ENCODE peak calls at places on chromosomes 7 and 10, in six cellular contexts. I is Panc1, J is breast epithelium, Y is HCT116, O is H1, F is sigmoid colon. R is an unnamed sample.

GRCh38 chr7:112654322-112655216 is 135.6 kb downstream of the TMEM168 start:
- DNase-seq in I (no peak), J (no peak), Y (no peak), O (no peak), F (no peak), R (no peak)

GRCh38 chr7:7210475-7211237 is 28.3 kb downstream of the C1GALT1 start:
- DNase-seq in I (no peak), J (no peak), Y (no peak), O (peak), F (no peak), R (no peak)

GRCh38 chr7:70738080-70738479 is 393.9 kb upstream of the GALNT17 start:
- DNase-seq in I (no peak), J (peak), Y (no peak), O (no peak), F (no peak), R (no peak)

GRCh38 chr10:121553861-121554264 is 44.4 kb downstream of the FGFR2 start:
- DNase-seq in I (no peak), J (no peak), Y (peak), O (no peak), F (no peak), R (no peak)

GRCh38 chr10:70905071-70906021 is 17.0 kb upstream of the PCBD1 start:
- DNase-seq in I (no peak), J (no peak), Y (no peak), O (no peak), F (peak), R (peak)

GRCh38 chr7:90804370-90804769 is 208.2 kb downstream of the CDK14 start:
- DNase-seq in I (no peak), J (no peak), Y (no peak), O (no peak), F (no peak), R (no peak)

GRCh38 chr7:179948-180694 is 12.2 kb upstream of the FAM20C start:
- DNase-seq in I (no peak), J (no peak), Y (no peak), O (no peak), F (peak), R (no peak)

GRCh38 chr10:43904301-43904700 is 255.6 kb upstream of the ZNF32 start:
- DNase-seq in I (no peak), J (no peak), Y (peak), O (no peak), F (no peak), R (no peak)

GRCh38 chr7:132518839-132519173 is 57.5 kb downstream of the PLXNA4 start:
- DNase-seq in I (no peak), J (no peak), Y (no peak), O (no peak), F (no peak), R (no peak)

DNA sequence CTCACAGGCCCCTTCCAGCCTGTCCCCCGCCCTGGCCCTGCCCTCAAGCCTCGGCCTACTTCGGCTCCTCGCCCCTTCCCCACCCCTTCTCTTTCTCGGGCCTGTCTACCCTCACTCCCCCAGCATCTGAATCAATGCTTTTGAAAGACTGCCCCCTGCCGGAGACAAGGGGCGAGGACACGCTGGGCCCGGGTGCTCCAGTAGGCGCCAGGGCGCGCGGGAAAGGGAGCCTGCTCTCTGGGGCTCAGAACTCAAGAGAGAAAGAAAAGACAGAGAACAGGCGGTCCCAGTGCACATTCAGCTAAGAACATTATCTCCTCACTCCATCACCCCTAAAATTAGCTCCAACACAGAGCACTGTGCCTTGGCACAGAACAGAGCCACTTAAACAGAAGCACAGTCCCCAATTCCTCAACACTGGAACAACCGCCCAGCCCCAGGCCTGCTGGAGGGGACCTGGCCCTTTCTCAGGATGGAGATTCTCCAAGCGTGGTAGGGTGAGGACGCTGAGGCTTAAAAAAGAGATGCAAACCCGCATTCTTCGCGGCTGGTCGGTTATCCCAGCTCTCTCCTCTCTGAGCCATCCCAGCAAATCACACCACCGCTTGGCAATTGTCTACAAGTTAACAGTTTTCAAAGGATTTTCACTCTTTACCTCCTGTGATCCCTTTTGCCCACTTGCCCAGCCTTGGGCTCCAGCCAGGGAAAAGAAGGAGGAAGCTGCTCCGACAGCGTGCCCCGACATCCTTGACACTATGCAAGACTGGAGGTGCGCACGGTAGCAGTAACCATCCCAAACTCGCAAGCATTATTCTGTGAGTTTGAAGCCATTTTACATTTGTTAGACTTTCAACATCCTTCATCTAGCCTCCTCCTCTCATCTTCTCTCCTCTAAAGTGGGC is 2.1 kb downstream of the GIGYF1 start:
- DNase-seq in I (no peak), J (peak), Y (no peak), O (peak), F (peak), R (peak)
- TF ChIP-seq POLR2AphosphoS5 in I (no peak), J (no peak), Y (peak), O (no peak), F (no peak), R (peak)

GRCh38 chr10:88989423-88989822 is 1.2 kb upstream of the FAS start:
- DNase-seq in I (no peak), J (no peak), Y (no peak), O (no peak), F (no peak), R (no peak)

GRCh38 chr10:88984525-88984924 is 6.1 kb upstream of the FAS start:
- DNase-seq in I (no peak), J (no peak), Y (no peak), O (no peak), F (no peak), R (no peak)

GRCh38 chr10:88987243-88987726 is 3.3 kb upstream of the FAS start:
- DNase-seq in I (no peak), J (no peak), Y (no peak), O (no peak), F (no peak), R (no peak)

GRCh38 chr10:88987840-88988239 is 2.8 kb upstream of the FAS start:
- DNase-seq in I (no peak), J (no peak), Y (no peak), O (no peak), F (no peak), R (no peak)

DNA sequence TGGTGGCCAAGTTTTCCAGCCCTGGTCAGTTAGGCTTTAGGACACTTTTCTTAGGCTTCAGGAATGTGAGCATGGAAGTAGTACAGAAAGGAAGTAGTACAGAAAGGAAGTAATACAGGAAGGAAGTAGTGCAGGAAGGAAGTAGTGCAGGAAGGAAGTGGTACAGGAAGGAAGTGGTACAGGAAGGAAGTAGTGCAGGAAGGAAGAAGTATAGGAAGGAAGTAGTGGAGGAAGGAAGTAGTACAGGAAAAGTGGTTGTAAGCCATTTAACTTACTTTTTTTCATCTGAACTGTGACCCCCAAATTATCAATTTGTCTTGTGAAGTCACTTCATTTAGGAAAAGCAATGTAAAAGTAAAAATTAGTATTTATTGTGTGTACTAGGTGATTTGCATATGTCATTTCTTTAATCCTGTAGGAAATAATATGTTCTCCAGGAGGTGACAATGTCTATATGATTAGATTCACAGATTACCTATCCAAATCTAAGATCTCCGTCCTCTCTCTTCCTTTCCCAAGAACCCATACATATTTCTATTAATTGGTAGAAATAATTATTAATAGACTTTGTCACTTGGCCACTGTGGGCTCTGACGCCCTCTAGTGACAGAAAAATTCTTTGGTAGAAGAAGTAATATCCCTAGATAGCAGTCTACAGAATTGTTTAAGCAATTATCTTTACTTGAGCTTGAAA is 3.9 kb upstream of the FAS start:
- DNase-seq in I (no peak), J (no peak), Y (no peak), O (no peak), F (no peak), R (no peak)
- TF ChIP-seq CTCF in I (peak), J (peak), Y (peak), O (peak), F (peak), R (peak)

GRCh38 chr10:95282115-95282514 is 8.7 kb downstream of the PDLIM1 start:
- DNase-seq in I (no peak), J (no peak), Y (no peak), O (no peak), F (no peak), R (no peak)

GRCh38 chr10:95281206-95281605 is 9.6 kb downstream of the PDLIM1 start:
- DNase-seq in I (no peak), J (no peak), Y (no peak), O (no peak), F (no peak), R (no peak)

GRCh38 chr10:95279042-95279820 is 11.6 kb downstream of the PDLIM1 start:
- DNase-seq in I (no peak), J (no peak), Y (no peak), O (no peak), F (no peak), R (no peak)

GRCh38 chr10:95278061-95278988 is 12.5 kb downstream of the PDLIM1 start:
- DNase-seq in I (no peak), J (no peak), Y (no peak), O (no peak), F (peak), R (no peak)

DNA sequence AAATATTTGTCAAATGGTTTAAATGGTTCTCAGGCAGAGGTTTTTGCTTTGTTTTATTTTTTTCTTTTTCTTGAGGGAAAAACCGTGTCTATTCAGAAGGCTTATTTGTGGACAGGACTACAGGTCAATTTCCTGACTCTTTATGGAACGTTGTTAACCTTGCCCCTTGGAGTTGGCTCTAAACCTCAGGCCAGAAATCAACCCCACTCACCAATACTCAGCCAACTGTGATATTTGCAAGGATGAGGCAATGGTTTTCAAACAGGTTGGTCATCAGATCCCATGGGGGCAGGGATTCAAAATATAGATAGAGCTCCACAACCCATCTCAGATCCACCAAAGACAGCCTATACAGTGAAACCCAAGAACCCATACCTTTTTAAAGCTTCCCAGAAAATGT is 10.2 kb downstream of the PDLIM1 start:
- DNase-seq in I (no peak), J (no peak), Y (no peak), O (no peak), F (no peak), R (no peak)
- TF ChIP-seq POLR2AphosphoS5 in I (no peak), J (no peak), Y (no peak), O (no peak), F (no peak), R (no peak)

DNA sequence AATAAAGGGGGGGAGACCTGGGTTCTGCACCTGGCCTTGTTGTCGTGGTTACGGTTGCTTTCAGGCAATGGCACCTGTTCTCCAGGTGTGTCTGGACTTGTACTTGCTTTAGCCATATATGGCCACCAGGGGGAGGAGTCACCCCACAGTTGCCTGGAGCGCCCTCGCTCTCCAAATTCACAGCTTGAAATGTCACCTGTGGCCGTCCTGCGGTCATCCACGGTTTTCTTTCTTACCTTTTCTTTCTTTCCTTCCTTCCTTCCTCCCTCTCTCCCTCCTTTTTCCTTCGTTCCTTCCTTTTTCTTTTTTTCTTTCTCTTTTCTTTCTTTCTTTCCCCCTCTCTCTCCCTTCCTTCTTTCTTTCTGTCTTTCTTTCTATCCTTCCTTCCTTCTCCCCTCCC is 157.2 kb upstream of the ZNF92 start:
- DNase-seq in I (peak), J (peak), Y (peak), O (peak), F (no peak), R (peak)
- TF ChIP-seq CTCF in I (peak), J (peak), Y (peak), O (peak), F (no peak), R (peak)

GRCh38 chr7:26155531-26156375 is 3.8 kb downstream of the NFE2L3 start:
- DNase-seq in I (no peak), J (no peak), Y (no peak), O (no peak), F (no peak), R (no peak)

GRCh38 chr7:26159243-26159642 is 7.2 kb downstream of the NFE2L3 start:
- DNase-seq in I (no peak), J (no peak), Y (no peak), O (no peak), F (no peak), R (no peak)

GRCh38 chr7:26157520-26158105 is 5.6 kb downstream of the NFE2L3 start:
- DNase-seq in I (no peak), J (no peak), Y (no peak), O (no peak), F (no peak), R (no peak)

GRCh38 chr7:26153823-26154783 is 2.1 kb downstream of the NFE2L3 start:
- DNase-seq in I (no peak), J (no peak), Y (no peak), O (peak), F (no peak), R (no peak)

GRCh38 chr7:26156454-26157365 is 4.7 kb downstream of the NFE2L3 start:
- DNase-seq in I (no peak), J (no peak), Y (peak), O (no peak), F (no peak), R (no peak)
- TF ChIP-seq POLR2AphosphoS5 in I (peak), J (no peak), Y (no peak), O (no peak), F (no peak), R (no peak)

DNA sequence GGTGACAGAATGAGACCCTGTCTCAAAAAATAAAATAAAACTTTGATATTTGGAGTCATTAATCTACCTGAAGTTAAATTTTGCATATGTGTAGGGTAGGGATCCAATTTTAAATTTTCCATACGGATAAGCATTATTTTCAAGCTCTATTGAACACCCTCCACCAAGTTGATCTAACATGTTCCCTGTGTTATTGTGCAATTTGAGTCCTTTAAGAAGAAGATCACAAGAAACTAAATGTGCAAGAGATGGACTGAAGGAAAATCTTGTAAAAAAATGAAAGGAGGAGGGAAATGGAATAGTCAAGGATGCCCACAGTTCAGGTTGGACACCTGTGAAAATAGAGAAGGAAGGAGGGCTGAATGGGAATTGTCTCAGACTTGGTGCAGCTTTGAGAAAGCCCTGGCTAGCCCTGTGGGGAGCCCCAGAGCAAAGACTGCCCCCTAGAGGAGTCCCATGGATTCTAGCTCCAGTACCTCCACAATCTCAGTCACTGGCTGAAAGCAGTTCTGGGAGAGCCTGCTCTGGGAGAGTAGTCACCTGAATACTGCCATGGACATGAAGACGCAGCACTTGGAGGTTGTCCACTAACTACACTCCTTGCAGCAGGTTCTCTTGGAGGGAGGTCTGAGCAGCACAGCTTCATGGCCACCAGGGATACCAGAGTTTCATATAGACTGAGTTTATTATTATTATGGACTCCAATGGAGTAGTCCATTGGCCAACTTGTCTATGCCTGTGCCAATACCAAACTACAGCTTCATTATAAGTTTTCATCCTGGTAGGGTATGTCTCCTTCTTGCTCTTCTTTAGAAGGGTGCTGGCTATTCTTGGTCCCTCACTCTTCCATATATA is 5.7 kb upstream of the TIAL1 start:
- DNase-seq in I (no peak), J (no peak), Y (peak), O (no peak), F (no peak), R (peak)
- TF ChIP-seq CTCF in I (peak), J (no peak), Y (peak), O (peak), F (peak), R (no peak)

GRCh38 chr10:86958831-86959736 is 685 bp downstream of the SNCG start:
- DNase-seq in I (no peak), J (peak), Y (peak), O (no peak), F (peak), R (peak)
- TF ChIP-seq POLR2AphosphoS5 in I (no peak), J (peak), Y (peak), O (no peak), F (no peak), R (peak)

GRCh38 chr10:119252051-119252465 is 44.7 kb downstream of the GRK5 start:
- DNase-seq in I (no peak), J (no peak), Y (no peak), O (no peak), F (no peak), R (peak)

GRCh38 chr10:119252470-119253151 is 45.2 kb downstream of the GRK5 start:
- DNase-seq in I (no peak), J (no peak), Y (no peak), O (no peak), F (no peak), R (peak)

GRCh38 chr10:119254355-119254754 is 47.0 kb downstream of the GRK5 start:
- DNase-seq in I (no peak), J (no peak), Y (no peak), O (no peak), F (no peak), R (peak)

GRCh38 chr10:119251315-119251708 is 43.9 kb downstream of the GRK5 start:
- DNase-seq in I (no peak), J (no peak), Y (no peak), O (no peak), F (peak), R (peak)

DNA sequence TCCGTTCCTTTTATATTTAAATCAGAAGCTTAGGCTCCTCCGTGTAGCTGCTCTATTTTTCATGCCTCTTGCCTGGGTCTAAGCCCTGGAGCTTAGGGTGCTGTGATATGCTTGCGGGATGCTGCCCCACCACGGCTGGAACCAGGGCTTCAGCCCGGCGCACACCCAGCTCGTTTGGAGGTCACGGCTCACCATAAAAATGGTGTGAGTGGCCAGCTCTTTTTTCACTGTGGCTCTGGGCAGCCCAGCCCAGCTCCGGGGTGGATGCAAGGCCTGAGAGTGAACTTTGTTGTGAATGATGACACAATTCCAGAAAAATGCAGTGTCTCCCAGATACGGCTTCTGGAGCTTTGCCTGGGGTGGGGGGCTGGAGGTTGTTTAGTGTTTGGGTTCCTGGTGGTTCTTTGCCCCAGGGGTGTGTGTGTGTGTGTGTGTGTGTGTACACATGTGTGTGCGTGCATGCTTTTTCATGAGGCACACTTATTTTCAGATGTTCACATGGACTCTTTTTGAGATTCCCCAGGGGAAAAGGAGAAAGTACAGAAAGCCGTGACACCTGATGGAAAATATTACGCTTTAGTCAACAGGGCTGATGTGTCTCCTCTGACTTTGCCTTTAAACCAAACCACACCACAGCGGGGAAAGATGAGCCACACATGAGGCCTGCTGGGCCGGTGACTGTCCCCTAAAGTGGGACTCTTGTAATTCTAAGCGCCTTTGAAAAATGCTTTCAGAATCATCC is 46.2 kb downstream of the GRK5 start:
- DNase-seq in I (peak), J (peak), Y (peak), O (no peak), F (peak), R (peak)
- TF ChIP-seq CTCF in I (no peak), J (no peak), Y (no peak), O (no peak), F (no peak), R (no peak)

DNA sequence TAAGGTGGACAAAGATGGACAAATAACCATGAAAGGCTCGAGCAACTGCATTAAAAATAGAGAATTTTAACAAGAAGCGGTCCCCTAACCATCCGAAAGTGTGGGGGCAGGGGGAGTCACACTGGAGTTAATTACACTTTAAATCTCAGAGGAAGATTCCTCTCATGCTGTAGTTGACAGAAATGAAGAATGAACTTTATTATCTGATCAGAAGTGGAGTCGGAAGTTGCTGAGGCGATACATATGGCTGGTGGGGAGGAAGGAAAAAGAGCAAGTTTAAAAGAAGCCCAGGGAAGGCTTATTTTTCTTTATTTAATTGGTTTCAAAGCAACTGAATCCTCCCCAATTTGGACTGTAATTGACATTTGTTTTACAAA is 102.3 kb upstream of the FAM171A1 start:
- DNase-seq in I (no peak), J (no peak), Y (no peak), O (no peak), F (no peak), R (no peak)
- TF ChIP-seq POLR2AphosphoS5 in I (no peak), J (no peak), Y (no peak), O (no peak), F (no peak), R (no peak)

R was measured in spleen.